ENCODE peak calls at places on chromosomes 12 and 14, in five cellular contexts. M is stimulated activated CD8-positive, alpha-beta memory T cell treated with anti-CD3 and anti-CD28 coated beads, Interleukin-7, amount 100 ng/mL, for 48 hours; L is GM04504; I is AG20443; F is central memory CD4-positive, alpha-beta T cell. S is an unnamed sample.

GRCh38 chr12:53492188-53492587 is 7.1 kb downstream of the MAP3K12 start:
- DNase-seq in M (no peak), I (no peak), L (no peak), F (no peak), S (peak)

GRCh38 chr14:88521818-88522217 is 33.0 kb downstream of the PTPN21 start:
- DNase-seq in L (no peak), M (no peak), I (peak), F (no peak), S (no peak)

GRCh38 chr14:102993523-102993922 is 63.8 kb downstream of the CDC42BPB start:
- DNase-seq in M (no peak), F (no peak), I (peak), L (peak), S (no peak)

GRCh38 chr14:55532645-55533309 is 47.2 kb upstream of the KTN1 start:
- DNase-seq in I (no peak), M (no peak), F (no peak), L (no peak), S (no peak)

GRCh38 chr12:130880411-130880885 is 8.6 kb downstream of the RAN start:
- DNase-seq in F (no peak), L (no peak), M (no peak), I (peak), S (no peak)

GRCh38 chr14:58637391-58638230 is at the start of gene DACT1:
- DNase-seq in I (peak), L (no peak), F (peak), M (no peak), S (peak)

GRCh38 chr14:74080820-74081460 is 3.3 kb downstream of the ALDH6A1 start:
- DNase-seq in M (no peak), I (no peak), L (no peak), F (no peak), S (no peak)

GRCh38 chr14:97349946-97350345 is 552.8 kb downstream of the VRK1 start:
- DNase-seq in M (no peak), I (no peak), L (no peak), F (no peak), S (no peak)

GRCh38 chr12:45974883-45975282 is 15.5 kb downstream of the SCAF11 start:
- DNase-seq in M (no peak), L (no peak), F (no peak), I (no peak), S (no peak)

GRCh38 chr14:99264691-99265090 is 7.3 kb downstream of the BCL11B start:
- DNase-seq in I (no peak), M (no peak), F (peak), L (no peak), S (no peak)

GRCh38 chr12:68252077-68252476 is 1.3 kb downstream of the IL22 start:
- DNase-seq in F (no peak), L (no peak), I (no peak), M (no peak), S (no peak)

GRCh38 chr14:59772252-59772651 is 98.3 kb downstream of the RTN1 start:
- DNase-seq in I (no peak), M (no peak), F (no peak), L (no peak), S (no peak)

GRCh38 chr14:50262865-50263264 is 31.5 kb upstream of the SOS2 start:
- DNase-seq in I (no peak), F (no peak), M (no peak), L (no peak), S (no peak)

GRCh38 chr12:122282066-122282465 is 15.8 kb upstream of the VPS33A start:
- DNase-seq in I (peak), M (no peak), L (peak), F (no peak), S (no peak)

GRCh38 chr14:34199585-34199984 is 248.7 kb upstream of the EGLN3 start:
- DNase-seq in F (no peak), I (peak), L (no peak), M (no peak), S (no peak)